ENCODE peak calls at places on chromosomes 6 and 20, in nine cellular contexts. O is cardiac muscle cell, C is mucosa of gallbladder, Z is KG1, W is neural crest cell, T is GM10248, H is skeletal muscle cell, B is T-helper 2 cell, I is GM12878. N is an unnamed sample.

GRCh38 chr20:43448748-43449535 is 8.8 kb upstream of the SRSF6 start:
- DNase-seq in O (peak), C (peak), Z (peak), W (peak), T (peak), H (peak), B (peak), I (peak), N (peak)

GRCh38 chr6:23414204-23414501 is 711.9 kb upstream of the NRSN1 start:
- DNase-seq in O (peak), C (no peak), Z (peak), W (no peak), T (peak), H (peak), B (no peak), I (peak), N (no peak)

GRCh38 chr20:23357767-23358562 is 4.0 kb upstream of the GZF1 start:
- DNase-seq in O (peak), C (peak), Z (peak), W (peak), T (peak), H (peak), B (peak), I (peak), N (peak)

GRCh38 chr6:63598001-63598250 is 25.6 kb downstream of the LOC128125822 start:
- DNase-seq in O (no peak), C (no peak), Z (no peak), W (no peak), T (no peak), H (no peak), B (no peak), I (no peak), N (no peak)

GRCh38 chr6:1949533-1949932 is 295.9 kb downstream of the GMDS start:
- DNase-seq in O (peak), C (no peak), Z (no peak), W (no peak), T (no peak), H (peak), B (no peak), I (no peak), N (no peak)

GRCh38 chr6:14885471-14885987 is 360.3 kb upstream of the JARID2 start:
- DNase-seq in O (peak), C (no peak), Z (no peak), W (no peak), T (no peak), H (no peak), B (no peak), I (no peak), N (no peak)

GRCh38 chr6:165644586-165645266 is 18.3 kb downstream of the PDE10A start:
- DNase-seq in O (no peak), C (no peak), Z (no peak), W (no peak), T (no peak), H (no peak), B (no peak), I (no peak), N (no peak)

GRCh38 chr6:33620584-33621395 is at the start of gene ITPR3:
- DNase-seq in O (peak), C (peak), Z (no peak), W (no peak), T (peak), H (no peak), B (peak), I (peak), N (peak)

GRCh38 chr6:107706516-107706915 is 117.6 kb downstream of the SCML4 start:
- DNase-seq in O (no peak), C (no peak), Z (no peak), W (no peak), T (no peak), H (no peak), B (no peak), I (no peak), N (no peak)

GRCh38 chr20:14996883-14997672 is 659.7 kb upstream of the FLRT3 start:
- DNase-seq in O (no peak), C (no peak), Z (no peak), W (no peak), T (no peak), H (no peak), B (no peak), I (no peak), N (no peak)

GRCh38 chr20:57461726-57462125 is 63.2 kb downstream of the CTCFL start:
- DNase-seq in O (no peak), C (no peak), Z (no peak), W (no peak), T (no peak), H (no peak), B (no peak), I (no peak), N (no peak)

GRCh38 chr6:108293527-108294296 is 1.1 kb upstream of the AFG1L start:
- DNase-seq in O (no peak), C (no peak), Z (no peak), W (no peak), T (no peak), H (no peak), B (no peak), I (no peak), N (no peak)

GRCh38 chr20:52801628-52802006 is 170.5 kb upstream of the TSHZ2 start:
- DNase-seq in O (no peak), C (no peak), Z (no peak), W (no peak), T (no peak), H (no peak), B (no peak), I (no peak), N (no peak)

GRCh38 chr6:117481278-117481925 is 1.1 kb upstream of the DCBLD1 start:
- DNase-seq in O (no peak), C (no peak), Z (no peak), W (no peak), T (peak), H (no peak), B (no peak), I (no peak), N (peak)

GRCh38 chr6:82363368-82364086 is at the start of gene TPBG:
- DNase-seq in O (peak), C (peak), Z (no peak), W (peak), T (peak), H (peak), B (no peak), I (no peak), N (peak)

GRCh38 chr20:17992224-17992637 is 23.4 kb downstream of the MGME1 start:
- DNase-seq in O (peak), C (no peak), Z (no peak), W (no peak), T (peak), H (no peak), B (peak), I (peak), N (no peak)

GRCh38 chr6:109299695-109300564 is 82.3 kb downstream of the CD164 start:
- DNase-seq in O (no peak), C (no peak), Z (peak), W (no peak), T (no peak), H (no peak), B (no peak), I (no peak), N (no peak)

GRCh38 chr6:137868721-137869631 is 1.9 kb downstream of the TNFAIP3 start:
- DNase-seq in O (no peak), C (no peak), Z (no peak), W (no peak), T (no peak), H (no peak), B (no peak), I (no peak), N (no peak)

GRCh38 chr20:19958923-19959322 is 58.2 kb upstream of the NAA20 start:
- DNase-seq in O (no peak), C (no peak), Z (no peak), W (no peak), T (no peak), H (no peak), B (no peak), I (no peak), N (no peak)

GRCh38 chr20:29878281-29878741 is 1379.2 kb upstream of the DEFB115 start:
- DNase-seq in O (peak), C (no peak), Z (no peak), W (no peak), T (peak), H (no peak), B (no peak), I (no peak), N (peak)

GRCh38 chr20:54028276-54029011 is 42.0 kb downstream of the BCAS1 start:
- DNase-seq in O (no peak), C (no peak), Z (no peak), W (no peak), T (no peak), H (no peak), B (no peak), I (no peak), N (no peak)

N was measured in NCI-H1930.